ENCODE peak calls at places on chromosomes 7 and 10, in six cellular contexts. M is HCT116, L is K562, B is GM12878, R is HepG2, Q is SK-N-SH. J is an unnamed sample.

GRCh38 chr7:136931169-136931867 is 62.9 kb downstream of the CHRM2 start:
- DNase-seq in M (no peak), L (no peak), B (no peak), R (no peak), Q (no peak), J (no peak)

GRCh38 chr10:63562857-63563256 is 41.7 kb downstream of the REEP3 start:
- DNase-seq in M (no peak), L (no peak), B (no peak), R (no peak), Q (no peak), J (no peak)

GRCh38 chr10:89367529-89367928 is 10.3 kb upstream of the IFIT1B start:
- DNase-seq in M (no peak), L (no peak), B (peak; percentile 92), R (no peak), Q (no peak), J (no peak)

GRCh38 chr7:129225931-129226572 is 1.2 kb downstream of the AHCYL2 start:
- DNase-seq in M (no peak), L (no peak), B (no peak), R (no peak), Q (no peak), J (no peak)

GRCh38 chr7:130441408-130441854 is 615 bp upstream of the CEP41 start:
- DNase-seq in M (no peak), L (peak; percentile 31), B (no peak), R (no peak), Q (peak; percentile 38), J (peak; percentile 93)

GRCh38 chr7:90271753-90272152 is 26.8 kb downstream of the CFAP69 start:
- DNase-seq in M (no peak), L (no peak), B (no peak), R (peak; percentile 59), Q (no peak), J (no peak)

GRCh38 chr7:137961200-137962177 is 40.4 kb downstream of the CREB3L2 start:
- DNase-seq in M (no peak), L (peak; percentile 61), B (no peak), R (no peak), Q (no peak), J (no peak)

GRCh38 chr7:134415700-134416099 is 43.2 kb downstream of the AKR1B1 start:
- DNase-seq in M (no peak), L (no peak), B (no peak), R (no peak), Q (no peak), J (no peak)

GRCh38 chr7:122764902-122765301 is 62.2 kb upstream of the RNF148 start:
- DNase-seq in M (no peak), L (no peak), B (no peak), R (no peak), Q (no peak), J (no peak)

GRCh38 chr7:150863946-150864345 is 11.6 kb downstream of the AOC1 start:
- DNase-seq in M (no peak), L (no peak), B (no peak), R (no peak), Q (no peak), J (no peak)

GRCh38 chr7:85908051-85908450 is 721.2 kb upstream of the SEMA3D start:
- DNase-seq in M (no peak), L (no peak), B (no peak), R (no peak), Q (no peak), J (no peak)
- TF ChIP-seq POLR2AphosphoS5 in M (no peak), L (no peak), B (no peak), R (no peak), Q (no peak), J (no peak)

DNA sequence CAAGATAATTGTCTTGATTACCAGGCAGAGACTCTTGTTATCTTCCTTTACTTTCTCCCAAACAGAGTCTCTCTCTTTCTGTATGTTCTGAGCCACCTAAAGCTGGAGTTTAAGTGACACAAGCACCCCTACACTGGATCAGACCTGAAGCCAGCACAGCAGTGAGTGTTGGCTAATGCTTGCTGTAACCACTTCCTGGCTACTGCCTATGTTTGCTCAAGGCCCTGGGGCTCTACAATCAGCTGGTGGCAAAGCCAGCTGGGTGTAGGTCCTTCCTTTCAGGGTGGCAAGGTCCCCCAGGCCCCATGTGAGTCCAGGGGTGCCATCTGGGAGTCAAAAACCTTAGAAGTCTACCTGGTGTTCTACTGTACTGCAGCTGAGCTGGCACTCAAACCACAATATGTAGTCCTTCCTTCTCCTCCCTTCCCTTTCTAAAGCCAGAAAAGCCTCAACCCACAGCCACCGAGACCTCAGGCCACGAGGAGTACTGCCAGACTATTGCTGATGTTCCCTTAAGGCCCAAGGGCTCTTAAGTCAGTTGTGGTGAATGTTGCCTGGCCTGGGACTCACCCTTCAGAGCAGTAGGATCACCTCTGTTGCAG is 416.3 kb downstream of the ADRA2A start:
- DNase-seq in M (no peak), L (no peak), B (no peak), R (no peak), Q (no peak), J (no peak)
- H4K20me1 ChIP-seq in M (no peaks in the 10 kb centered on the region), L (no peaks in the 10 kb centered on the region), B (no peaks in the 10 kb centered on the region), R (no peaks in the 10 kb centered on the region), Q (no peaks in the 10 kb centered on the region), J (no peaks in the 10 kb centered on the region)

GRCh38 chr10:79378383-79378646 is 31.0 kb downstream of the PPIF start:
- DNase-seq in M (no peak), L (no peak), B (no peak), R (no peak), Q (no peak), J (no peak)
- TF ChIP-seq REST in M (no peak), L (no peak), B (no peak), R (no peak), Q (no peak), J (no peak)

GRCh38 chr10:76640765-76641164 is 996.8 kb downstream of the KCNMA1 start:
- DNase-seq in M (no peak), L (no peak), B (no peak), R (no peak), Q (no peak), J (no peak)
- TF ChIP-seq POLR2AphosphoS5 in M (no peak), L (no peak), B (no peak), R (no peak), Q (no peak), J (no peak)

DNA sequence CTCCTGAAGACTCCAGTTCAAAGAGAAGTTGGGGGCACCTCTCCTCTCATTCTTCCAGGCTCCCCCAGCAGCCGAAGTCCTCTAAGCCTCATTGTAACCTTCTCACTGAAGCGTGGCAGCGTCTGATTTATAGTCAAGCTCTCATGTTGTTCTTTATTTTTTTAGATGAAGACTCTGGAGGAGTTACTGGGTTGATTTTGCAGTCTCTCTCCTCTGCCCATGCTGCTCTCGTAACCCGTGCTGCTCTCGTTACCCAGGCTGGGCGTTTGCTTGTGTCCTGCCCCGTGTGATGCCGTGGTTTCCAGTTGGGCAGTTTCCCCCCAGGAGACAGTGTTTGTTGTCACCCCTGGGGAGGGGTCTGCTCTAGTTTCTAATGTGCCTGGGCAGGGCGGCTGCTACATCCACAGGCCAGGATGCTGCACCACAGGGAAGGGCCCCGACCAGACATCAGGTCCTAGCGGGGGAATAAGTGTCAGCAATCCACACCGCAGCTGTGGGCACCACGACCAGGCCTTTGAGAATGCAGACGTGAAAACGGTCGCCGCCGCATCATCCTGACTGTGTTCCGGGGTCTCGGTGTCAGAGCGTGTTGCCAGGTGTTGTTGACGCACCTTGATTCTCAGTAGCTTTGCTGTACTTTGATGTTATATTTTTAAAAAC is 65.3 kb downstream of the WDR37 start:
- DNase-seq in M (no peak), L (no peak), B (no peak), R (no peak), Q (no peak), J (no peak)
- H4K20me1 ChIP-seq in M (no peaks in the 10 kb centered on the region), L (no peaks in the 10 kb centered on the region), B (no peaks in the 10 kb centered on the region), R (no peaks in the 10 kb centered on the region), Q (no peaks in the 10 kb centered on the region), J (no peaks in the 10 kb centered on the region)

DNA sequence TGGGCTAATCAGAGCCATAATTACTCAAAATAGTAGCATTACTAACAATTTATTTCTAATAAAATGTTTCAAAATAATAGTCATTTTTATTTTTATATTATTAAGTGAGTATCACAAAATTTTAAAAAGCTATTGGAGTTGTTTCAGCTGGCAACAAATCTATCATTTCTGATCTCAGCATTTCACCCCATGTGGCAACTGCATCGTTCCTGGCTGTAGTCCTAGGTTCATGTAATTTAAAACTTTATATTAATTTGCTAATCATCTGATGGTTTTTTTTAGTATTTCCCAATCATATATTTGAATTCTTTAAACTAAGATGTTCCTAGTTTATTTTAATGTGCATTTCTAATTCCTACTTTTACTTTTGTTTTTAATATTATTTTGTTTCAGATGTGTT is 293.0 kb upstream of the AKR1E2 start:
- DNase-seq in M (no peak), L (no peak), B (no peak), R (no peak), Q (no peak), J (no peak)
- TF ChIP-seq REST in M (no peak), L (no peak), B (no peak), R (no peak), Q (no peak), J (no peak)

DNA sequence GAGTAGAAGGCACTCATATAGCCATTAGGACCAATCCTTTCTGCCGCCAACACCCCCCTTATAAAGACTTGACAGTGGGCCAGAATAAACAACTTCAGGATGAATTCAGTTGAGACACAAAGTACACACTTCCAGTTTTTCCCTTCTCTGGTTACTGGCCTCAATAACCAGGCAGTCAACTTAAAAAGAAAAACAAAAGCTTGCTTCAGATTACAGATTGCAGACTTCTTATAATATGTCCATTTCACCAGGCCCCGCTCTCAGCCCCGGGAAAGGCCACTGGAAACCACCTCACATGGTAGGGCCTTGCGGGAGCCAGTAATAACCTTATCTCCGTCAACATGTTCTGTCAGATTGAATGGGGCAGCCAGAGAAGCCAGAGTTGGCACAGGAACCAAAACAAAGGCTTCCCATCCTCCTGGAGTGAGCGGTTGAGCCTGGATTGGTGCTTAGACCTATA is 108.8 kb downstream of the EGFR start:
- DNase-seq in M (no peak), L (no peak), B (no peak), R (no peak), Q (peak; percentile 41), J (no peak)
- TF ChIP-seq POLR2AphosphoS5 in M (no peak), L (no peak), B (no peak), R (no peak), Q (peak; percentile 5), J (no peak)